ENCODE peak calls at places on chromosomes 11 and 22, in eight cellular contexts. Q is testis, U is transverse colon, L is heart left ventricle, C is uterus, D is fibroblast of the aortic adventitia, G is DND-41, N is cardiac fibroblast. R is an unnamed sample.

GRCh38 chr22:24894998-24895397 is 51.5 kb downstream of the LHFPL7 start:
- DNase-seq in C (peak; percentile 50), G (no peak), N (peak; percentile 90), L (peak; percentile 82), U (peak; percentile 83), D (peak; percentile 87), Q (peak; percentile 77), R (no peak)

GRCh38 chr11:70080763-70081162 is 2.6 kb downstream of the ANO1 start:
- DNase-seq in D (no peak), L (no peak), N (no peak), C (no peak), Q (no peak), U (no peak), G (no peak), R (no peak)

GRCh38 chr11:534592-535518 is 521 bp downstream of the HRAS start:
- DNase-seq in U (no peak), N (peak; percentile 32), D (no peak), G (peak; percentile 48), C (peak; percentile 35), L (no peak), Q (peak; percentile 46), R (no peak)

GRCh38 chr22:39527481-39527961 is 5.0 kb downstream of the RPS19BP1 start:
- DNase-seq in D (no peak), N (no peak), L (peak; percentile 25), C (no peak), Q (no peak), U (peak; percentile 76), G (no peak), R (no peak)

GRCh38 chr11:334264-335033 is 13.8 kb upstream of the IFITM3 start:
- DNase-seq in G (no peak), L (no peak), Q (peak; percentile 58), N (no peak), U (no peak), D (peak; percentile 73), C (peak; percentile 85), R (no peak)

GRCh38 chr22:42979606-42980005 is 35.3 kb downstream of the PACSIN2 start:
- DNase-seq in Q (no peak), D (no peak), L (no peak), G (no peak), C (no peak), U (no peak), N (no peak), R (no peak)

GRCh38 chr11:107851704-107852315 is 6.8 kb downstream of the SLC35F2 start:
- DNase-seq in L (no peak), D (no peak), Q (no peak), G (no peak), U (peak; percentile 67), N (no peak), C (no peak), R (no peak)

GRCh38 chr11:6571434-6572008 is 31.9 kb downstream of the RRP8 start:
- DNase-seq in C (no peak), L (no peak), U (no peak), D (no peak), Q (no peak), G (no peak), N (no peak), R (no peak)

GRCh38 chr11:33737362-33737821 is 1.2 kb upstream of the CD59 start:
- DNase-seq in L (no peak), Q (no peak), C (no peak), D (no peak), U (no peak), G (no peak), N (peak; percentile 42), R (no peak)

GRCh38 chr11:65539401-65540289 is 14.8 kb downstream of the SCYL1 start:
- DNase-seq in L (no peak), G (no peak), Q (no peak), U (peak; percentile 89), C (no peak), N (no peak), D (no peak), R (no peak)

GRCh38 chr11:8081591-8082021 is 595 bp downstream of the TUB start:
- DNase-seq in L (no peak), D (no peak), U (no peak), Q (no peak), N (no peak), G (no peak), C (peak; percentile 50), R (no peak)

GRCh38 chr22:30890689-30891442 is 77.7 kb downstream of the MORC2 start:
- DNase-seq in N (peak; percentile 48), Q (peak; percentile 56), U (peak; percentile 41), C (peak; percentile 26), G (peak; percentile 34), L (peak; percentile 38), D (peak; percentile 30), R (no peak)

GRCh38 chr11:818396-819128 is at the start of gene PNPLA2:
- DNase-seq in C (peak; percentile 61), L (no peak), U (peak; percentile 75), Q (no peak), N (peak; percentile 75), G (no peak), D (peak; percentile 76), R (no peak)

GRCh38 chr22:44289429-44290171 is 23.2 kb downstream of the SHISAL1 start:
- DNase-seq in D (no peak), N (no peak), G (no peak), Q (no peak), L (no peak), U (no peak), C (no peak), R (peak; percentile 35)

GRCh38 chr11:6900327-6900999 is 8.2 kb upstream of the OR2D2 start:
- DNase-seq in N (peak; percentile 5), C (no peak), G (no peak), Q (no peak), L (no peak), D (no peak), U (no peak), R (no peak)

GRCh38 chr11:34488855-34489557 is 24.6 kb downstream of the ELF5 start:
- DNase-seq in U (no peak), C (no peak), L (no peak), G (no peak), N (no peak), D (no peak), Q (no peak), R (no peak)

GRCh38 chr11:3824714-3825472 is 15.9 kb downstream of the RHOG start:
- DNase-seq in G (peak; percentile 74), L (peak; percentile 65), Q (peak; percentile 45), C (no peak), U (peak; percentile 74), N (peak; percentile 56), D (peak; percentile 16), R (no peak)

GRCh38 chr11:75031224-75031753 is 42.6 kb downstream of the NEU3 start:
- DNase-seq in N (peak; percentile 92), C (no peak), Q (peak; percentile 65), D (peak; percentile 87), L (peak; percentile 36), G (no peak), U (no peak), R (peak; percentile 43)

GRCh38 chr11:125071831-125072209 is 8.7 kb downstream of the SLC37A2 start:
- DNase-seq in C (no peak), L (no peak), N (no peak), Q (no peak), U (no peak), G (no peak), D (no peak), R (no peak)

GRCh38 chr22:17867160-17867785 is 93.0 kb upstream of the BID start:
- DNase-seq in Q (peak; percentile 43), G (peak; percentile 32), C (peak; percentile 64), N (no peak), L (peak; percentile 84), U (peak; percentile 86), D (no peak), R (no peak)

GRCh38 chr11:2584812-2585565 is 114.8 kb downstream of the KCNQ1OT1 start:
- DNase-seq in G (peak; percentile 2), Q (peak; percentile 12), L (peak; percentile 11), C (no peak), U (no peak), N (no peak), D (no peak), R (no peak)

GRCh38 chr22:31625661-31626426 is 36.2 kb downstream of the PISD start:
- DNase-seq in Q (peak; percentile 87), U (peak; percentile 33), C (peak; percentile 71), L (no peak), N (peak; percentile 50), G (no peak), D (peak; percentile 43), R (no peak)

GRCh38 chr11:71176812-71177211 is 75.6 kb downstream of the SHANK2 start:
- DNase-seq in D (no peak), N (no peak), U (no peak), G (no peak), L (no peak), C (no peak), Q (no peak), R (no peak)

GRCh38 chr11:126992065-126992803 is 8.3 kb downstream of the KIRREL3 start:
- DNase-seq in G (no peak), U (no peak), D (peak; percentile 90), Q (no peak), C (no peak), L (no peak), N (peak; percentile 95), R (peak; percentile 96)

GRCh38 chr11:126992804-126993111 is 7.8 kb downstream of the KIRREL3 start:
- DNase-seq in N (peak; percentile 77), G (no peak), U (no peak), C (no peak), L (no peak), D (peak; percentile 77), Q (no peak), R (peak; percentile 85)

GRCh38 chr11:126990716-126991480 is 9.7 kb downstream of the KIRREL3 start:
- DNase-seq in C (no peak), L (no peak), N (peak; percentile 24), D (peak; percentile 27), U (no peak), G (no peak), Q (no peak), R (no peak)

GRCh38 chr11:126989942-126990715 is 10.4 kb downstream of the KIRREL3 start:
- DNase-seq in L (peak; percentile 70), D (peak; percentile 64), N (peak; percentile 69), G (peak; percentile 76), U (peak; percentile 66), Q (peak; percentile 85), C (peak; percentile 43), R (peak; percentile 43)

GRCh38 chr11:126991596-126991995 is 9.0 kb downstream of the KIRREL3 start:
- DNase-seq in C (no peak), Q (no peak), G (no peak), U (no peak), D (peak; percentile 55), L (no peak), N (peak; percentile 66), R (no peak)
- H3K4me3 ChIP-seq in C (no peak overlapping the region), Q (no peak overlapping the region), G (no peak overlapping the region), U (no peak overlapping the region), D (no peak overlapping the region), L (no peak overlapping the region), N (no peak overlapping the region), R (no peak overlapping the region)

GRCh38 chr11:129881570-129882170 is 13.7 kb downstream of the NFRKB start:
- DNase-seq in L (no peak), U (no peak), D (peak; percentile 22), Q (peak; percentile 45), C (no peak), N (peak; percentile 42), G (peak; percentile 58), R (no peak)
- TF ChIP-seq CTCF in L (peak; percentile 26), U (peak; percentile 38), D (peak; percentile 76), Q (peak; percentile 29), C (no peak), N (peak; percentile 77), G (peak; percentile 74), R (peak; percentile 70)

GRCh38 chr22:41368543-41368817 is 13.3 kb upstream of the TEF start:
- DNase-seq in U (no peak), C (no peak), D (no peak), G (no peak), N (no peak), L (no peak), Q (no peak), R (no peak)
- H3K4me3 ChIP-seq in U (no peak overlapping the region), C (peak overlapping the region; percentile 46), D (peak overlapping the region; percentile 79), G (no peak overlapping the region), N (no peak overlapping the region), L (no peak overlapping the region), Q (peak overlapping the region; percentile 47), R (peak overlapping the region; percentile 3)

GRCh38 chr11:110529043-110529442 is 99.3 kb downstream of the FDX1 start:
- DNase-seq in N (peak; percentile 51), D (peak; percentile 25), L (no peak), U (no peak), G (no peak), Q (peak; percentile 26), C (no peak), R (no peak)
- TF ChIP-seq CTCF in N (peak; percentile 55), D (peak; percentile 37), L (no peak), U (peak; percentile 9), G (no peak), Q (no peak), C (no peak), R (peak; percentile 43)